ENCODE peak calls at places on chromosomes 5 and 9, in four cellular contexts. One of them, this sample, is unnamed.

GRCh38 chr9:96609732-96610131 is 9.9 kb downstream of the CDC14B start:
- DNase-seq in GM23248: no peak
- DNase-seq in PC-3: no peak
- DNase-seq in HCT116: no peak
- DNase-seq in this sample: no peak

GRCh38 chr9:6978591-6978990 is 220.8 kb downstream of the KDM4C start:
- DNase-seq in GM23248: no peak
- DNase-seq in PC-3: no peak
- DNase-seq in HCT116: no peak
- DNase-seq in this sample: no peak

GRCh38 chr5:4987431-4987830 is 152.7 kb upstream of the ADAMTS16 start:
- DNase-seq in GM23248: peak; percentile 4
- DNase-seq in PC-3: no peak
- DNase-seq in HCT116: no peak
- DNase-seq in this sample: no peak

GRCh38 chr5:57386958-57387357 is 95.7 kb downstream of the ACTBL2 start:
- DNase-seq in GM23248: peak; percentile 77
- DNase-seq in PC-3: no peak
- DNase-seq in HCT116: no peak
- DNase-seq in this sample: peak; percentile 2

GRCh38 chr5:174083041-174083827 is 37.7 kb downstream of the NSG2 start:
- DNase-seq in GM23248: no peak
- DNase-seq in PC-3: no peak
- DNase-seq in HCT116: no peak
- DNase-seq in this sample: no peak

GRCh38 chr5:141954193-141954592 is 3.8 kb downstream of the PCDH12 start:
- DNase-seq in GM23248: no peak
- DNase-seq in PC-3: no peak
- DNase-seq in HCT116: no peak
- DNase-seq in this sample: peak; percentile 41

GRCh38 chr5:93578813-93579560 is 2.0 kb downstream of the NR2F1-AS1 start:
- DNase-seq in GM23248: no peak
- DNase-seq in PC-3: peak; percentile 89
- DNase-seq in HCT116: no peak
- DNase-seq in this sample: no peak

GRCh38 chr9:97310896-97311295 is 3.4 kb downstream of the CCDC180 start:
- DNase-seq in GM23248: no peak
- DNase-seq in PC-3: no peak
- DNase-seq in HCT116: no peak
- DNase-seq in this sample: no peak

GRCh38 chr9:130929571-130930022 is 9.4 kb downstream of the FIBCD1 start:
- DNase-seq in GM23248: no peak
- DNase-seq in PC-3: no peak
- DNase-seq in HCT116: no peak
- DNase-seq in this sample: no peak

GRCh38 chr5:123283537-123283936 is 139.7 kb downstream of the CEP120 start:
- DNase-seq in GM23248: no peak
- DNase-seq in PC-3: no peak
- DNase-seq in HCT116: no peak
- DNase-seq in this sample: no peak

GRCh38 chr5:54646285-54647101 is 128.9 kb downstream of the SNX18 start:
- DNase-seq in GM23248: peak; percentile 73
- DNase-seq in PC-3: peak; percentile 44
- DNase-seq in HCT116: no peak
- DNase-seq in this sample: peak; percentile 91

GRCh38 chr9:17636359-17636758 is 57.5 kb downstream of the SH3GL2 start:
- DNase-seq in GM23248: no peak
- DNase-seq in PC-3: no peak
- DNase-seq in HCT116: no peak
- DNase-seq in this sample: no peak

GRCh38 chr5:135885031-135885430 is 10.6 kb downstream of the IL9 start:
- DNase-seq in GM23248: no peak
- DNase-seq in PC-3: no peak
- DNase-seq in HCT116: no peak
- DNase-seq in this sample: no peak

DNA sequence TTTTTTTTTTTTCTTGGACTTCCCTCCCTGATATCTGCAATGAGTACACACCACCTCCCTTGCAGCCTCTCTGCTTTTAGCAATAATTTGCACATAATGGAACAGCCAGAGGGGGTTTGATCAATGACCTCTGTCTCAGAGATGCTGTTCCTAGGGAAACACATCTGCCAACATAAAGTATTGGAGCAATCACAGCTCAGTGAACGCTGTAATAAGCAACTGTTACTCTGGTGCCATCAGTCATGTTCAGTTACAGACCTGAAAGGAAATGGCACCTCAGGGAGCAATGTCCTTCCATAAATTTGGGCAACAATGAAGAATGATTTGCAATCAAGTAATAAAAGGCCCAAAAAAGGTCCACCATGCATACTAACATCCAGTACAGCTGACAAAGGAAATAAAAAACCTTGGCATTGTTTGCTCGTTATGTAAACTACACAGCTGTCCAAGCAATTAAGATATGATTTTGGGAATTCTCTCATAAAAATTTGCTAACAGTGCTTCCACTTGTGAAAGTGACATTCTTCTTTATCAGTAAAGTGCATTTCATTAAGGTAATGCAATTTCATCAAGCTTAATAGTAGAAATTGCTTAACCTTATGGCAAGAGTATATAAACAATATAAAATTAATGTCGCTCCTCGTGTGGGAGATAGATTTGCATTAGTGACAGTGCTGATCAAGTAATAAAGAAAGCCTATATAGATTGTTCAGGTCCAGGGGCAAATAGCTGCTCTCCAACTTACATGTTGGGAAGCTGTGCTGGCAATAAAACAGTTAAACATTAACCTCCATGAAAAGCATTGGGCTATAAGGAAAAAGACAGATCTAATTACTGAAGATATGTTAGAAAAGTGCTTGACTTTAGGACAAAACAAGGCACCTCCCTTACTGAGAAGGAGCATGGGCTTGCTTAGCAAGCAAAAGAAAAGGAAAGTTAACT is 167.7 kb downstream of the RASEF start:
- DNase-seq in GM23248: no peak
- DNase-seq in PC-3: no peak
- DNase-seq in HCT116: no peak
- DNase-seq in this sample: no peak
- H3K9me2 ChIP-seq in GM23248: no peaks in the 10 kb centered on the region
- H3K9me2 ChIP-seq in PC-3: no peaks in the 10 kb centered on the region
- H3K9me2 ChIP-seq in HCT116: no peaks in the 10 kb centered on the region
- H3K9me2 ChIP-seq in this sample: no peaks in the 10 kb centered on the region

DNA sequence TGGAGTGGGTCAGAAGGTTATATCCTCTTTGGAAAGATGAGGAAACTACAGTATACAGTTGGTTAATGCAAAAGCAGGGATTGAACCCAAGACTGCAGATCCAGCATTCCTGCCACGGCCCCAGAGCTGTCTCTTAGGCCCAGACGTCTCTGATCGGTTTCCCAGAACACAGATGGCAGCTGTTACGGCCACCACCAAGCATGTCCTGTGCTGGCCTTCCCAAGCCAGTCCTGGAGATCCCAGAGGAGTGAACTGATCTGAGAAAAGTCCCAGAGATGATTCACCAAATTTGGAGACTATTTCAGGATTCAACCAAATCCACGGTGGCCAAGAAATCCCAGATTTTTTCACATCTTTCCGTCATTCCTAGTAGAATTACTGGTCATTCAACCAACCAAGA is 20.1 kb downstream of the TNIP1 start:
- DNase-seq in GM23248: no peak
- DNase-seq in PC-3: no peak
- DNase-seq in HCT116: no peak
- DNase-seq in this sample: no peak
- H3K27ac ChIP-seq in GM23248: no peak overlapping the region
- H3K27ac ChIP-seq in PC-3: no peak overlapping the region
- H3K27ac ChIP-seq in HCT116: no peak overlapping the region
- H3K27ac ChIP-seq in this sample: no peak overlapping the region

DNA sequence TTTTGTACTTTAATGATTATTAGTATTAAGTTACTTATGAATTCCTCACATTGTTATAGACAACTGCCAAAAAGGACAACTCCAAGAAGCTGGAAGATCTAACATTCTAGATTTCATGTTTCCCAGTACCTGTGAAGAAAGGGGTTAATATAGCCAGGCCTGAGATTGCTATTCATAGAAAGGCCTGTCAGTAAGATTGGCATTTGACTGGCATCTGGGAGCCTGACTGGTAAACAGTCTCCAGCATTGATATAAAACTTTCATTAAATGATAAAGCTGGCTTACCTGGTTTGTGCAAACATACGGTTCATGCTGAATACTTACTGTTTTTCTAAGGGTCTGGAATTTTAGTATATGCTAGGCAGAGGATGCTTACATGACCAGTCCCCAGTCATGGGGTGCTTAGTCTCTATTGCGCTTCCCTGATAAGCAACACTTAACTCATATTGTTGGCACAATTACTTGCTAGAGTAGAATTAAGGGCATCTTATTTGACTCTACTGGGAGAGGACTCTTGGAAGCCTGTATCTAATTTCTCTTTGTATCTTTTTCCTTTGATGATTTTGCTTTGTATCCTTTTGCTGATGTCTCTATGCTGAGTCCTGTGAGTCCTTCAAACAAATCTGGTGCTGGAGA is 340.4 kb upstream of the SEMA6A start:
- DNase-seq in GM23248: no peak
- DNase-seq in PC-3: no peak
- DNase-seq in HCT116: no peak
- DNase-seq in this sample: no peak
- H3K9me2 ChIP-seq in GM23248: no peaks in the 10 kb centered on the region
- H3K9me2 ChIP-seq in PC-3: no peaks in the 10 kb centered on the region
- H3K9me2 ChIP-seq in HCT116: no peaks in the 10 kb centered on the region
- H3K9me2 ChIP-seq in this sample: no peaks in the 10 kb centered on the region

GRCh38 chr5:177555665-177556064 is 1.3 kb upstream of the FAM193B start:
- DNase-seq in GM23248: no peak
- DNase-seq in PC-3: no peak
- DNase-seq in HCT116: no peak
- DNase-seq in this sample: no peak

GRCh38 chr5:177555228-177555627 is 865 bp upstream of the FAM193B start:
- DNase-seq in GM23248: no peak
- DNase-seq in PC-3: no peak
- DNase-seq in HCT116: no peak
- DNase-seq in this sample: no peak

GRCh38 chr5:177554474-177555111 is at the start of gene FAM193B:
- DNase-seq in GM23248: peak; percentile 96
- DNase-seq in PC-3: peak; percentile 91
- DNase-seq in HCT116: peak; percentile 80
- DNase-seq in this sample: peak; percentile 92

GRCh38 chr5:177552839-177553455 is 1.4 kb downstream of the FAM193B start:
- DNase-seq in GM23248: peak; percentile 74
- DNase-seq in PC-3: peak; percentile 23
- DNase-seq in HCT116: no peak
- DNase-seq in this sample: no peak

DNA sequence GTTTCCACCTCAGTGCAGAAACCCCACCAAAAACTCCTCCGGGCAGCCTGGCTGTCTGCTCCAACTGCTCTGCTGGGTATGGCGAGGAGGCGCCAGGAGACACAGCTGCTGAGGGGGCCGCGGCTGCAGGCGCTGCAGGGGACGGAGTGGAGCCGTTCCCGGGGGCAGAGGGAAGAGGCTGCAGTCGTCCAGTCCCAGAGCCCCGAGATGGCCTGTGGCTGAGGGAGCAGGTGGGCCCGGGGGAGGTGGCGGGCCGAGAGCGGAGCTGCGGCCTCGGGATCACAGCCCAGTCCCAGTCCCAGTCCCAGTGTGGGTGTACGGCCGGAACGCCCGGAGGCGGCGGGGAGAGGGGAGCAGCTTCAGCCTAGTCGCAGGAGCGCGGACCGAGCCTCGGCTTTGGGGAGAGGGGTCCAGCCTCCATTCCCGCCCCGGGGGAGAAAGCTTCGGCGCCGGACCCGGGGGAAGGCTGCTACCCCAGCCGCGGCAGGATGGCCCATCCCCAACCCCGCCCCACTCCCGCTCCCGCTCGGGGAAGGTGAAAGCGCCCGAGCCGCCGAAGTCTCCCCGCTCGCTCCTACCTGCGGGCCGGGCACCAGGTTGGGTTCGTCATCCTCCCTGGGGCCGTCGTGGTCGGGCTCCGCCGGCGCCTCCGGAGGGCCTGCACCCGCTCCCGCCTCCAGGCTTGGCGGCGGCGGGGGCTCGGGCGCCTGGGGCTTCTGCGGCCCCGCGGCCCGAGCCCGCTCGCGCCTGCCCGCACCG is 513 bp downstream of the FAM193B start:
- DNase-seq in GM23248: peak; percentile 59
- DNase-seq in PC-3: no peak
- DNase-seq in HCT116: no peak
- DNase-seq in this sample: peak; percentile 37
- H3K27ac ChIP-seq in GM23248: peak overlapping the region; percentile 60
- H3K27ac ChIP-seq in PC-3: no peak overlapping the region
- H3K27ac ChIP-seq in HCT116: peak overlapping the region; percentile 68
- H3K27ac ChIP-seq in this sample: peak overlapping the region; percentile 25

GRCh38 chr9:82890865-82891264 is 172.1 kb downstream of the RASEF start:
- DNase-seq in GM23248: no peak
- DNase-seq in PC-3: no peak
- DNase-seq in HCT116: no peak
- DNase-seq in this sample: no peak

GRCh38 chr9:82891321-82891720 is 171.6 kb downstream of the RASEF start:
- DNase-seq in GM23248: no peak
- DNase-seq in PC-3: no peak
- DNase-seq in HCT116: no peak
- DNase-seq in this sample: no peak

GRCh38 chr9:82890401-82890800 is 172.5 kb downstream of the RASEF start:
- DNase-seq in GM23248: no peak
- DNase-seq in PC-3: no peak
- DNase-seq in HCT116: no peak
- DNase-seq in this sample: no peak

GRCh38 chr9:82893549-82893948 is 169.4 kb downstream of the RASEF start:
- DNase-seq in GM23248: no peak
- DNase-seq in PC-3: no peak
- DNase-seq in HCT116: no peak
- DNase-seq in this sample: no peak
- H3K9me2 ChIP-seq in GM23248: no peaks in the 10 kb centered on the region
- H3K9me2 ChIP-seq in PC-3: no peaks in the 10 kb centered on the region
- H3K9me2 ChIP-seq in HCT116: no peaks in the 10 kb centered on the region
- H3K9me2 ChIP-seq in this sample: no peaks in the 10 kb centered on the region

DNA sequence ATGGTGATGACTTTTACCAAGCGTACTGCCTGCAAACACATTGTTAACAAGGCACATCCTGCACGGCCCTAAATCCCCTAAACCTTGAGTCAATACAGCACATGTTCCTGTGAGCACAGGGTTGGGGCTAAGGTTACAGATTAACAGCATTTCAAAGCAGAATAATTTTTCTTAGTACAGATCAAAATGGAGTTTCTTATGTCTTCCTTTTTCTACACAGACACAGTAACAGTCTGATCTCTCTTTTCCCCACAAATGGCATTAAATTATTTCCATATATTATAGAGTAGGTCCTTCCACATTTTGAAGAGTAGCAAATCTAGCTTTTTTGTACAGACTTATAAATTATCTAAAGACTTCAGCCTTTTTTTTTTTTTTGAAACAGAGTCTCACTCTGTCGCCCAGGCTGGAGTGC is 1.6 kb upstream of the TMEM141 start:
- DNase-seq in GM23248: no peak
- DNase-seq in PC-3: no peak
- DNase-seq in HCT116: no peak
- DNase-seq in this sample: no peak
- H3K27ac ChIP-seq in GM23248: no peak overlapping the region
- H3K27ac ChIP-seq in PC-3: no peak overlapping the region
- H3K27ac ChIP-seq in HCT116: no peak overlapping the region
- H3K27ac ChIP-seq in this sample: no peak overlapping the region